ENCODE peak calls at places on chromosome 2, in five cellular contexts. M is astrocyte of the cerebellum, K is cardiac muscle cell, Z is left ventricle myocardium inferior, U is hepatocyte. B is an unnamed sample.

GRCh38 chr2:70510213-70510820 is 43.3 kb downstream of the TGFA start:
- DNase-seq in U (no peak), M (no peak), Z (no peak), K (no peak), B (no peak)

GRCh38 chr2:134225841-134226240 is 28.0 kb upstream of the MGAT5 start:
- DNase-seq in U (no peak), M (no peak), Z (no peak), K (no peak), B (no peak)

GRCh38 chr2:15979759-15980604 is 39.6 kb downstream of the MYCN start:
- DNase-seq in Z (no peak), U (no peak), M (no peak), K (no peak), B (no peak)

GRCh38 chr2:231563378-231563961 is 29.2 kb upstream of the TEX44 start:
- DNase-seq in M (peak; percentile 33), K (peak; percentile 67), Z (peak; percentile 28), U (peak; percentile 80), B (peak; percentile 94)

GRCh38 chr2:238169021-238169707 is 10.4 kb downstream of the ERFE start:
- DNase-seq in U (no peak), Z (peak; percentile 18), K (no peak), M (peak; percentile 92), B (no peak)

GRCh38 chr2:120626566-120626965 is 109.1 kb upstream of the GLI2 start:
- DNase-seq in M (no peak), U (no peak), Z (no peak), K (no peak), B (no peak)

GRCh38 chr2:168247341-168248305 is at the start of gene STK39:
- DNase-seq in U (peak; percentile 92), K (peak; percentile 92), M (peak; percentile 46), Z (peak; percentile 82), B (peak; percentile 90)

GRCh38 chr2:220704810-220705209 is 867.3 kb downstream of the EPHA4 start:
- DNase-seq in M (no peak), U (no peak), Z (no peak), K (no peak), B (no peak)

GRCh38 chr2:41954304-41955291 is 93.2 kb upstream of the PKDCC start:
- DNase-seq in Z (no peak), K (no peak), M (no peak), U (no peak), B (no peak)

GRCh38 chr2:182666674-182667320 is 49.3 kb upstream of the DNAJC10 start:
- DNase-seq in U (peak; percentile 32), M (no peak), K (peak; percentile 32), Z (no peak), B (peak; percentile 70)

GRCh38 chr2:176931588-176932563 is 280.7 kb upstream of the HNRNPA3 start:
- DNase-seq in M (peak; percentile 2), Z (no peak), K (no peak), U (peak; percentile 12), B (no peak)

GRCh38 chr2:66897676-66898280 is 462.9 kb downstream of the MEIS1 start:
- DNase-seq in K (no peak), M (no peak), U (no peak), Z (no peak), B (no peak)

GRCh38 chr2:235668782-235669181 is 174.9 kb downstream of the AGAP1 start:
- DNase-seq in K (no peak), M (no peak), Z (no peak), U (no peak), B (no peak)

GRCh38 chr2:188786368-188786781 is 187.8 kb upstream of the COL3A1 start:
- DNase-seq in K (no peak), Z (no peak), M (no peak), U (peak; percentile 38), B (no peak)

GRCh38 chr2:46540496-46541342 is 61.4 kb downstream of the TMEM247 start:
- DNase-seq in U (peak; percentile 30), Z (no peak), M (peak; percentile 43), K (no peak), B (no peak)

GRCh38 chr2:214103199-214104001 is 307.5 kb upstream of the VWC2L start:
- DNase-seq in K (no peak), U (peak; percentile 26), Z (no peak), M (no peak), B (no peak)

GRCh38 chr2:10301946-10302478 is 692 bp upstream of the HPCAL1 start:
- DNase-seq in Z (no peak), K (no peak), U (peak; percentile 26), M (no peak), B (peak; percentile 37)

GRCh38 chr2:207663870-207664545 is 38.8 kb upstream of the METTL21A start:
- DNase-seq in Z (no peak), U (no peak), M (no peak), K (no peak), B (no peak)

GRCh38 chr2:2828774-2829368 is 497.8 kb upstream of the MYT1L start:
- DNase-seq in Z (no peak), M (no peak), K (no peak), U (no peak), B (no peak)

GRCh38 chr2:226605642-226606041 is 194.0 kb downstream of the IRS1 start:
- DNase-seq in Z (no peak), M (no peak), K (no peak), U (no peak), B (no peak)

GRCh38 chr2:234490239-234491074 is 6.4 kb downstream of the ARL4C start:
- DNase-seq in U (no peak), M (no peak), Z (no peak), K (no peak), B (no peak)

GRCh38 chr2:111057045-111057444 is 63.7 kb upstream of the BCL2L11 start:
- DNase-seq in K (no peak), Z (no peak), M (no peak), U (no peak), B (no peak)

GRCh38 chr2:127401757-127402695 is 14.3 kb upstream of the MAP3K2 start:
- DNase-seq in M (no peak), U (no peak), Z (no peak), K (no peak), B (no peak)

GRCh38 chr2:42223822-42224268 is 54.7 kb downstream of the EML4 start:
- DNase-seq in M (no peak), U (no peak), K (no peak), Z (no peak), B (no peak)

GRCh38 chr2:8312861-8313768 is 368.7 kb upstream of the ID2 start:
- DNase-seq in M (no peak), Z (no peak), K (no peak), U (peak; percentile 67), B (no peak)

GRCh38 chr2:65729246-65729645 is 296.8 kb upstream of the SPRED2 start:
- DNase-seq in K (no peak), U (no peak), M (no peak), Z (no peak), B (no peak)

GRCh38 chr2:38959938-38960608 is 70.4 kb downstream of the ARHGEF33 start:
- DNase-seq in Z (peak; percentile 81), K (peak; percentile 30), U (peak; percentile 91), M (peak; percentile 49), B (peak; percentile 94)

GRCh38 chr2:224286923-224287322 is 115.0 kb downstream of the FAM124B start:
- DNase-seq in M (no peak), U (no peak), K (no peak), Z (no peak), B (peak; percentile 30)

GRCh38 chr2:44230378-44230777 is 44.9 kb upstream of the SLC3A1 start:
- DNase-seq in K (no peak), M (no peak), U (no peak), Z (no peak), B (peak; percentile 28)

GRCh38 chr2:47309952-47310800 is 92.8 kb upstream of the MSH2 start:
- DNase-seq in M (peak; percentile 77), U (peak; percentile 84), Z (no peak), K (no peak), B (peak; percentile 15)

GRCh38 chr2:229980440-229981184 is 58.3 kb downstream of the FBXO36 start:
- DNase-seq in U (peak; percentile 53), K (peak; percentile 49), Z (peak; percentile 62), M (peak; percentile 76), B (peak; percentile 67)

GRCh38 chr2:61898810-61899209 is 6.7 kb upstream of the COMMD1 start:
- DNase-seq in U (peak; percentile 10), Z (no peak), M (no peak), K (peak; percentile 39), B (peak; percentile 21)

GRCh38 chr2:236576978-236577377 is 7.4 kb downstream of the ACKR3 start:
- DNase-seq in K (no peak), M (no peak), Z (no peak), U (no peak), B (no peak)

GRCh38 chr2:68762665-68763064 is 28.1 kb downstream of the ARHGAP25 start:
- DNase-seq in K (peak; percentile 46), U (no peak), Z (no peak), M (no peak), B (no peak)

GRCh38 chr2:68765739-68766377 is 31.2 kb downstream of the ARHGAP25 start:
- DNase-seq in K (no peak), Z (no peak), M (no peak), U (no peak), B (peak; percentile 57)

GRCh38 chr2:68762112-68762511 is 27.5 kb downstream of the ARHGAP25 start:
- DNase-seq in Z (no peak), M (no peak), U (no peak), K (no peak), B (no peak)

GRCh38 chr2:68764781-68765385 is 30.3 kb downstream of the ARHGAP25 start:
- DNase-seq in U (peak; percentile 49), K (peak; percentile 65), M (no peak), Z (no peak), B (peak; percentile 35)

GRCh38 chr2:68764041-68764780 is 29.6 kb downstream of the ARHGAP25 start:
- DNase-seq in K (no peak), U (no peak), Z (no peak), M (no peak), B (no peak)
- H3K4me3 ChIP-seq in K (no peak overlapping the region), U (no peak overlapping the region), Z (peak overlapping the region; percentile 33), M (no peak overlapping the region), B (no peak overlapping the region)

DNA sequence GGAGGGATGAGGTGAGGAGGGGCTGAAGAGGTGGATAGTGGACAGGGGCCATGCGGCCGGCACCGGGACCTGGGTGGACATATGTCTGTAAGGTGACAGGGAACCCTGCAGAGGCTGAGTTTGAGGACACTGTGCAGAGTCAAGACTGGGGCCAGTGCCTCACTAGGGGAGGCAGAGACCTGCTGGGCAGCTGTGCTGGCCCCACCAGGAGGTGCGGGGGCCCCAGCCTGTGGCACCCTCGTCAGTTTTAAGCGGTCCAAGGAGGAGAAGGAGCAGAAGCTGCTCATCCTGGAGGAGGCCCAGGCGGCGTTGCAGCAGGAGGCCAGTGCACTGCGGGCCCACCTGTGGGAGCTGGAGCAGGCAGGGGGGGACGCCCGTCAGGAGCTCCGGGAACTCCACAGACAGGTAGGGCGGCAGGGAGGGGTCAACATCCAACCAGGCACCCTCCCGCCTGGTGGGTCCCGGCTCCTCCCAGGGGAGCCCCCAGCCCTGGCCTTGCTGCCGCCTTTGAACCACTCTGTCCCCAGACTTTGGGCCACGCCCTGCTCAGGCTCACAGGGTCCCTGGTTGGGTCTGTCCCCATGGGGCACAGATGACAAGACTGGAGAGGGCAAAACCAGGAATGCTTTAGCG is 34.1 kb upstream of the SNED1 start:
- DNase-seq in U (no peak), M (no peak), Z (peak; percentile 13), K (no peak), B (no peak)
- H3K4me3 ChIP-seq in U (no peak overlapping the region), M (no peak overlapping the region), Z (no peak overlapping the region), K (no peak overlapping the region), B (no peak overlapping the region)

GRCh38 chr2:68774569-68775271 is 40.1 kb downstream of the ARHGAP25 start:
- DNase-seq in U (no peak), Z (peak; percentile 70), K (no peak), M (no peak), B (no peak)
- H3K4me3 ChIP-seq in U (no peak overlapping the region), Z (peak overlapping the region; percentile 67), K (no peak overlapping the region), M (no peak overlapping the region), B (no peak overlapping the region)

GRCh38 chr2:31234690-31235503 is 945 bp downstream of the EHD3 start:
- DNase-seq in M (no peak), U (no peak), Z (no peak), K (no peak), B (no peak)
- H3K4me3 ChIP-seq in M (peak overlapping the region; percentile 59), U (peak overlapping the region; percentile 55), Z (peak overlapping the region; percentile 81), K (peak overlapping the region; percentile 54), B (peak overlapping the region; percentile 77)

B was measured in GM23338.